ENCODE peak calls at places on chromosomes 16 and 17, in ten cellular contexts. One of them, this sample, is unnamed.

GRCh38 chr17:57761887-57762286 is 16.8 kb upstream of the CCDC182 start:
- DNase-seq in effector memory CD4-positive, alpha-beta T cell: no peak
- DNase-seq in body of pancreas: no peak
- DNase-seq in heart right ventricle: no peak
- DNase-seq in left ventricle myocardium inferior: no peak
- DNase-seq in cardiac muscle cell: no peak
- DNase-seq in tibial nerve: no peak
- DNase-seq in GM23248: no peak
- DNase-seq in small intestine: no peak
- DNase-seq in keratinocyte: no peak
- DNase-seq in this sample: no peak

GRCh38 chr16:264440-264951 is 11.2 kb downstream of the RGS11 start:
- DNase-seq in effector memory CD4-positive, alpha-beta T cell: no peak
- DNase-seq in body of pancreas: no peak
- DNase-seq in heart right ventricle: no peak
- DNase-seq in left ventricle myocardium inferior: no peak
- DNase-seq in cardiac muscle cell: no peak
- DNase-seq in tibial nerve: no peak
- DNase-seq in GM23248: no peak
- DNase-seq in small intestine: no peak
- DNase-seq in keratinocyte: no peak
- DNase-seq in this sample: peak; percentile 34

GRCh38 chr16:81214745-81215166 is 23.7 kb upstream of the BCO1 start:
- DNase-seq in effector memory CD4-positive, alpha-beta T cell: no peak
- DNase-seq in body of pancreas: peak; percentile 14
- DNase-seq in heart right ventricle: no peak
- DNase-seq in left ventricle myocardium inferior: no peak
- DNase-seq in cardiac muscle cell: peak; percentile 48
- DNase-seq in tibial nerve: no peak
- DNase-seq in GM23248: peak; percentile 56
- DNase-seq in small intestine: peak; percentile 56
- DNase-seq in keratinocyte: no peak
- DNase-seq in this sample: peak; percentile 46

GRCh38 chr17:7673239-7673638 is 14.1 kb downstream of the TP53 start:
- DNase-seq in effector memory CD4-positive, alpha-beta T cell: no peak
- DNase-seq in body of pancreas: peak; percentile 20
- DNase-seq in heart right ventricle: no peak
- DNase-seq in left ventricle myocardium inferior: no peak
- DNase-seq in cardiac muscle cell: peak; percentile 17
- DNase-seq in tibial nerve: no peak
- DNase-seq in GM23248: no peak
- DNase-seq in small intestine: peak; percentile 65
- DNase-seq in keratinocyte: no peak
- DNase-seq in this sample: no peak

GRCh38 chr16:83859265-83859664 is 39.6 kb upstream of the MLYCD start:
- DNase-seq in effector memory CD4-positive, alpha-beta T cell: no peak
- DNase-seq in body of pancreas: no peak
- DNase-seq in heart right ventricle: no peak
- DNase-seq in left ventricle myocardium inferior: no peak
- DNase-seq in cardiac muscle cell: no peak
- DNase-seq in tibial nerve: no peak
- DNase-seq in GM23248: no peak
- DNase-seq in small intestine: no peak
- DNase-seq in keratinocyte: no peak
- DNase-seq in this sample: no peak

GRCh38 chr17:77423589-77424451 is 283.1 kb downstream of the SEC14L1 start:
- DNase-seq in effector memory CD4-positive, alpha-beta T cell: no peak
- DNase-seq in body of pancreas: peak; percentile 80
- DNase-seq in heart right ventricle: peak; percentile 83
- DNase-seq in left ventricle myocardium inferior: peak; percentile 89
- DNase-seq in cardiac muscle cell: peak; percentile 96
- DNase-seq in tibial nerve: peak; percentile 88
- DNase-seq in GM23248: peak; percentile 97
- DNase-seq in small intestine: no peak
- DNase-seq in keratinocyte: peak; percentile 72
- DNase-seq in this sample: peak; percentile 92

GRCh38 chr16:19542138-19542821 is 13.2 kb upstream of the VPS35L start:
- DNase-seq in effector memory CD4-positive, alpha-beta T cell: no peak
- DNase-seq in body of pancreas: peak; percentile 40
- DNase-seq in heart right ventricle: no peak
- DNase-seq in left ventricle myocardium inferior: no peak
- DNase-seq in cardiac muscle cell: no peak
- DNase-seq in tibial nerve: no peak
- DNase-seq in GM23248: no peak
- DNase-seq in small intestine: peak; percentile 87
- DNase-seq in keratinocyte: no peak
- DNase-seq in this sample: no peak

GRCh38 chr17:9676084-9676483 is 30.8 kb downstream of the USP43 start:
- DNase-seq in effector memory CD4-positive, alpha-beta T cell: no peak
- DNase-seq in body of pancreas: peak; percentile 7
- DNase-seq in heart right ventricle: no peak
- DNase-seq in left ventricle myocardium inferior: no peak
- DNase-seq in cardiac muscle cell: peak; percentile 7
- DNase-seq in tibial nerve: no peak
- DNase-seq in GM23248: peak; percentile 5
- DNase-seq in small intestine: peak; percentile 27
- DNase-seq in keratinocyte: no peak
- DNase-seq in this sample: peak; percentile 17

GRCh38 chr17:5730373-5730772 is 146.1 kb upstream of the NLRP1 start:
- DNase-seq in effector memory CD4-positive, alpha-beta T cell: no peak
- DNase-seq in body of pancreas: no peak
- DNase-seq in heart right ventricle: no peak
- DNase-seq in left ventricle myocardium inferior: no peak
- DNase-seq in cardiac muscle cell: no peak
- DNase-seq in tibial nerve: no peak
- DNase-seq in GM23248: no peak
- DNase-seq in small intestine: no peak
- DNase-seq in keratinocyte: no peak
- DNase-seq in this sample: no peak

GRCh38 chr17:29699283-29699682 is 76.6 kb upstream of the CORO6 start:
- DNase-seq in effector memory CD4-positive, alpha-beta T cell: no peak
- DNase-seq in body of pancreas: no peak
- DNase-seq in heart right ventricle: no peak
- DNase-seq in left ventricle myocardium inferior: no peak
- DNase-seq in cardiac muscle cell: no peak
- DNase-seq in tibial nerve: no peak
- DNase-seq in GM23248: no peak
- DNase-seq in small intestine: no peak
- DNase-seq in keratinocyte: no peak
- DNase-seq in this sample: no peak

GRCh38 chr16:14464796-14465195 is 165.3 kb downstream of the PARN start:
- DNase-seq in effector memory CD4-positive, alpha-beta T cell: no peak
- DNase-seq in body of pancreas: no peak
- DNase-seq in heart right ventricle: no peak
- DNase-seq in left ventricle myocardium inferior: no peak
- DNase-seq in cardiac muscle cell: no peak
- DNase-seq in tibial nerve: no peak
- DNase-seq in GM23248: no peak
- DNase-seq in small intestine: no peak
- DNase-seq in keratinocyte: no peak
- DNase-seq in this sample: no peak

GRCh38 chr17:50565559-50566350 is 5.2 kb downstream of the CACNA1G start:
- DNase-seq in effector memory CD4-positive, alpha-beta T cell: no peak
- DNase-seq in body of pancreas: no peak
- DNase-seq in heart right ventricle: no peak
- DNase-seq in left ventricle myocardium inferior: no peak
- DNase-seq in cardiac muscle cell: peak; percentile 28
- DNase-seq in tibial nerve: no peak
- DNase-seq in GM23248: peak; percentile 42
- DNase-seq in small intestine: no peak
- DNase-seq in keratinocyte: no peak
- DNase-seq in this sample: no peak

DNA sequence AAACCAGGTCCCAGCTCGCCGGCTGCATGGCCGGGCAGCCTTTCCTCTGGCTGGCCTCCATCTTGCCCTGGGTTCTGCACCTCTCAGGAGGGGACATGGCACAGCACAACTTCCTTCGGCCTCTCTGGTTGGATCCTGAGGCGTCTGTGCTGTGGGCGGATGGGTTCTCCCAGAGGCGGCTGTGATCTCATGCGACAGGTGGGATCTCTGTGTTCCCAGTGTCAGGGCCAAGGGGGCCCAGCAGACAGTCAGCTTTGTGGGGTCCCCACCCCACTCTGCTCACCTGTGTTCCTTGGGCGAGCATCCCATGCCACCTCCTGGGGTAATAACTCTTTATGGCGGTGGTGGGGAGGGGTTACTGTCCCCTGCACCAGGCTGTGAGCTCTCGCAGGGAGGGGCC is 35.8 kb downstream of the FA2H start:
- DNase-seq in effector memory CD4-positive, alpha-beta T cell: no peak
- DNase-seq in body of pancreas: no peak
- DNase-seq in heart right ventricle: no peak
- DNase-seq in left ventricle myocardium inferior: no peak
- DNase-seq in cardiac muscle cell: no peak
- DNase-seq in tibial nerve: no peak
- DNase-seq in GM23248: no peak
- DNase-seq in small intestine: no peak
- DNase-seq in keratinocyte: no peak
- DNase-seq in this sample: no peak
- H3K27ac ChIP-seq in effector memory CD4-positive, alpha-beta T cell: no peak overlapping the region
- H3K27ac ChIP-seq in body of pancreas: no peak overlapping the region
- H3K27ac ChIP-seq in heart right ventricle: no peak overlapping the region
- H3K27ac ChIP-seq in left ventricle myocardium inferior: no peak overlapping the region
- H3K27ac ChIP-seq in cardiac muscle cell: no peak overlapping the region
- H3K27ac ChIP-seq in tibial nerve: peak overlapping the region; percentile 90
- H3K27ac ChIP-seq in GM23248: no peak overlapping the region
- H3K27ac ChIP-seq in small intestine: no peak overlapping the region
- H3K27ac ChIP-seq in keratinocyte: no peak overlapping the region
- H3K27ac ChIP-seq in this sample: no peak overlapping the region

GRCh38 chr17:69578385-69578936 is 164.0 kb downstream of the MAP2K6 start:
- DNase-seq in effector memory CD4-positive, alpha-beta T cell: no peak
- DNase-seq in body of pancreas: no peak
- DNase-seq in heart right ventricle: no peak
- DNase-seq in left ventricle myocardium inferior: no peak
- DNase-seq in cardiac muscle cell: no peak
- DNase-seq in tibial nerve: no peak
- DNase-seq in GM23248: no peak
- DNase-seq in small intestine: no peak
- DNase-seq in keratinocyte: no peak
- DNase-seq in this sample: no peak
- H3K4me1 ChIP-seq in effector memory CD4-positive, alpha-beta T cell: peaks cover 7% of the 10 kb centered on the region
- H3K4me1 ChIP-seq in body of pancreas: no peaks in the 10 kb centered on the region
- H3K4me1 ChIP-seq in heart right ventricle: peaks cover 26% of the 10 kb centered on the region
- H3K4me1 ChIP-seq in left ventricle myocardium inferior: peaks cover 27% of the 10 kb centered on the region
- H3K4me1 ChIP-seq in cardiac muscle cell: no peaks in the 10 kb centered on the region
- H3K4me1 ChIP-seq in tibial nerve: peaks cover 5% of the 10 kb centered on the region
- H3K4me1 ChIP-seq in GM23248: peaks cover 21% of the 10 kb centered on the region
- H3K4me1 ChIP-seq in small intestine: no peaks in the 10 kb centered on the region
- H3K4me1 ChIP-seq in keratinocyte: no peaks in the 10 kb centered on the region
- H3K4me1 ChIP-seq in this sample: no peaks in the 10 kb centered on the region

GRCh38 chr17:44556854-44557606 is at the start of gene FZD2:
- DNase-seq in effector memory CD4-positive, alpha-beta T cell: no peak
- DNase-seq in body of pancreas: peak; percentile 92
- DNase-seq in heart right ventricle: peak; percentile 74
- DNase-seq in left ventricle myocardium inferior: peak; percentile 83
- DNase-seq in cardiac muscle cell: peak; percentile 97
- DNase-seq in tibial nerve: peak; percentile 93
- DNase-seq in GM23248: peak; percentile 97
- DNase-seq in small intestine: peak; percentile 44
- DNase-seq in keratinocyte: peak; percentile 76
- DNase-seq in this sample: peak; percentile 94

GRCh38 chr17:44556114-44556853 is 1.0 kb upstream of the FZD2 start:
- DNase-seq in effector memory CD4-positive, alpha-beta T cell: no peak
- DNase-seq in body of pancreas: peak; percentile 54
- DNase-seq in heart right ventricle: peak; percentile 18
- DNase-seq in left ventricle myocardium inferior: peak; percentile 19
- DNase-seq in cardiac muscle cell: peak; percentile 71
- DNase-seq in tibial nerve: no peak
- DNase-seq in GM23248: peak; percentile 58
- DNase-seq in small intestine: peak; percentile 33
- DNase-seq in keratinocyte: no peak
- DNase-seq in this sample: peak; percentile 63

GRCh38 chr17:44557653-44558285 is 485 bp downstream of the FZD2 start:
- DNase-seq in effector memory CD4-positive, alpha-beta T cell: no peak
- DNase-seq in body of pancreas: peak; percentile 25
- DNase-seq in heart right ventricle: peak; percentile 48
- DNase-seq in left ventricle myocardium inferior: peak; percentile 41
- DNase-seq in cardiac muscle cell: peak; percentile 67
- DNase-seq in tibial nerve: no peak
- DNase-seq in GM23248: peak; percentile 85
- DNase-seq in small intestine: no peak
- DNase-seq in keratinocyte: no peak
- DNase-seq in this sample: peak; percentile 63

GRCh38 chr17:44559288-44560249 is 2.3 kb downstream of the FZD2 start:
- DNase-seq in effector memory CD4-positive, alpha-beta T cell: no peak
- DNase-seq in body of pancreas: no peak
- DNase-seq in heart right ventricle: no peak
- DNase-seq in left ventricle myocardium inferior: no peak
- DNase-seq in cardiac muscle cell: no peak
- DNase-seq in tibial nerve: no peak
- DNase-seq in GM23248: peak; percentile 33
- DNase-seq in small intestine: no peak
- DNase-seq in keratinocyte: no peak
- DNase-seq in this sample: peak; percentile 28

DNA sequence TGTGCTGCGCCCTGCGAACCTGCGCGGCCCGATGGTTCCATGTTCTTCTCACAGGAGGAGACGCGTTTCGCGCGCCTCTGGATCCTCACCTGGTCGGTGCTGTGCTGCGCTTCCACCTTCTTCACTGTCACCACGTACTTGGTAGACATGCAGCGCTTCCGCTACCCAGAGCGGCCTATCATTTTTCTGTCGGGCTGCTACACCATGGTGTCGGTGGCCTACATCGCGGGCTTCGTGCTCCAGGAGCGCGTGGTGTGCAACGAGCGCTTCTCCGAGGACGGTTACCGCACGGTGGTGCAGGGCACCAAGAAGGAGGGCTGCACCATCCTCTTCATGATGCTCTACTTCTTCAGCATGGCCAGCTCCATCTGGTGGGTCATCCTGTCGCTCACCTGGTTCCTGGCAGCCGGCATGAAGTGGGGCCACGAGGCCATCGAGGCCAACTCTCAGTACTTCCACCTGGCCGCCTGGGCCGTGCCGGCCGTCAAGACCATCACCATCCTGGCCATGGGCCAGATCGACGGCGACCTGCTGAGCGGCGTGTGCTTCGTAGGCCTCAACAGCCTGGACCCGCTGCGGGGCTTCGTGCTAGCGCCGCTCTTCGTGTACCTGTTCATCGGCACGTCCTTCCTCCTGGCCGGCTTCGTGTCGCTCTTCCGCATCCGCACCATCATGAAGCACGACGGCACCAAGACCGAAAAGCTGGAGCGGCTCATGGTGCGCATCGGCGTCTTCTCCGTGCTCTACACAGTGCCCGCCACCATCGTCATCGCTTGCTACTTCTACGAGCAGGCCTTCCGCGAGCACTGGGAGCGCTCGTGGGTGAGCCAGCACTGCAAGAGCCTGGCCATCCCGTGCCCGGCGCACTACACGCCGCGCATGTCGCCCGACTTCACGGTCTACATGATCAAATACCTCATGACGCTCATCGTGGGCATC is 1.3 kb downstream of the FZD2 start:
- DNase-seq in effector memory CD4-positive, alpha-beta T cell: no peak
- DNase-seq in body of pancreas: no peak
- DNase-seq in heart right ventricle: no peak
- DNase-seq in left ventricle myocardium inferior: no peak
- DNase-seq in cardiac muscle cell: no peak
- DNase-seq in tibial nerve: no peak
- DNase-seq in GM23248: no peak
- DNase-seq in small intestine: no peak
- DNase-seq in keratinocyte: no peak
- DNase-seq in this sample: peak; percentile 20
- H3K27ac ChIP-seq in effector memory CD4-positive, alpha-beta T cell: no peak overlapping the region
- H3K27ac ChIP-seq in body of pancreas: no peak overlapping the region
- H3K27ac ChIP-seq in heart right ventricle: no peak overlapping the region
- H3K27ac ChIP-seq in left ventricle myocardium inferior: no peak overlapping the region
- H3K27ac ChIP-seq in cardiac muscle cell: peak overlapping the region; percentile 94
- H3K27ac ChIP-seq in tibial nerve: peak overlapping the region; percentile 78
- H3K27ac ChIP-seq in GM23248: no peak overlapping the region
- H3K27ac ChIP-seq in small intestine: no peak overlapping the region
- H3K27ac ChIP-seq in keratinocyte: no peak overlapping the region
- H3K27ac ChIP-seq in this sample: no peak overlapping the region

GRCh38 chr16:67877064-67877463 is 4.2 kb downstream of the EDC4 start:
- DNase-seq in effector memory CD4-positive, alpha-beta T cell: no peak
- DNase-seq in body of pancreas: no peak
- DNase-seq in heart right ventricle: no peak
- DNase-seq in left ventricle myocardium inferior: no peak
- DNase-seq in cardiac muscle cell: no peak
- DNase-seq in tibial nerve: no peak
- DNase-seq in GM23248: no peak
- DNase-seq in small intestine: no peak
- DNase-seq in keratinocyte: no peak
- DNase-seq in this sample: no peak
- H3K4me1 ChIP-seq in effector memory CD4-positive, alpha-beta T cell: peaks cover 32% of the 10 kb centered on the region
- H3K4me1 ChIP-seq in body of pancreas: peaks cover 25% of the 10 kb centered on the region
- H3K4me1 ChIP-seq in heart right ventricle: peaks cover 60% of the 10 kb centered on the region
- H3K4me1 ChIP-seq in left ventricle myocardium inferior: peaks cover 68% of the 10 kb centered on the region
- H3K4me1 ChIP-seq in cardiac muscle cell: peaks cover 4% of the 10 kb centered on the region
- H3K4me1 ChIP-seq in tibial nerve: peaks cover 21% of the 10 kb centered on the region
- H3K4me1 ChIP-seq in GM23248: peaks cover 9% of the 10 kb centered on the region
- H3K4me1 ChIP-seq in small intestine: no peaks in the 10 kb centered on the region
- H3K4me1 ChIP-seq in keratinocyte: peaks cover 16% of the 10 kb centered on the region
- H3K4me1 ChIP-seq in this sample: peaks cover 23% of the 10 kb centered on the region